ENCODE peak calls at places on chromosomes 2 and 18, in seven cellular contexts. One of them, this sample, is unnamed.

GRCh38 chr2:171545086-171545485 is 22.8 kb downstream of the CYBRD1 start:
- DNase-seq in dorsolateral prefrontal cortex: no peak
- DNase-seq in IMR-90: peak
- DNase-seq in PC-9: no peak
- DNase-seq in mammary epithelial cell: no peak
- DNase-seq in lower lobe of right lung: no peak
- DNase-seq in CD8-positive, alpha-beta T cell: no peak
- DNase-seq in this sample: no peak

GRCh38 chr2:128477891-128478290 is 159.2 kb upstream of the HS6ST1 start:
- DNase-seq in lower lobe of right lung: no peak
- DNase-seq in PC-9: no peak
- DNase-seq in mammary epithelial cell: no peak
- DNase-seq in CD8-positive, alpha-beta T cell: no peak
- DNase-seq in dorsolateral prefrontal cortex: no peak
- DNase-seq in IMR-90: no peak
- DNase-seq in this sample: no peak

GRCh38 chr18:42426496-42427015 is 471.5 kb downstream of the PIK3C3 start:
- DNase-seq in lower lobe of right lung: no peak
- DNase-seq in dorsolateral prefrontal cortex: no peak
- DNase-seq in mammary epithelial cell: no peak
- DNase-seq in IMR-90: no peak
- DNase-seq in CD8-positive, alpha-beta T cell: no peak
- DNase-seq in PC-9: no peak
- DNase-seq in this sample: no peak

GRCh38 chr2:113240915-113241911 is 37.5 kb downstream of the PAX8 start:
- DNase-seq in PC-9: peak
- DNase-seq in mammary epithelial cell: peak
- DNase-seq in lower lobe of right lung: no peak
- DNase-seq in IMR-90: peak
- DNase-seq in CD8-positive, alpha-beta T cell: no peak
- DNase-seq in dorsolateral prefrontal cortex: peak
- DNase-seq in this sample: peak

GRCh38 chr2:18611184-18611583 is 21.8 kb upstream of the NT5C1B start:
- DNase-seq in mammary epithelial cell: no peak
- DNase-seq in dorsolateral prefrontal cortex: no peak
- DNase-seq in PC-9: no peak
- DNase-seq in CD8-positive, alpha-beta T cell: no peak
- DNase-seq in IMR-90: peak
- DNase-seq in lower lobe of right lung: no peak
- DNase-seq in this sample: no peak

GRCh38 chr18:12851709-12852108 is 32.3 kb downstream of the PTPN2 start:
- DNase-seq in CD8-positive, alpha-beta T cell: no peak
- DNase-seq in lower lobe of right lung: no peak
- DNase-seq in IMR-90: peak
- DNase-seq in PC-9: no peak
- DNase-seq in mammary epithelial cell: no peak
- DNase-seq in dorsolateral prefrontal cortex: no peak
- DNase-seq in this sample: no peak

GRCh38 chr18:58793361-58793760 is 71.3 kb upstream of the ZNF532 start:
- DNase-seq in CD8-positive, alpha-beta T cell: no peak
- DNase-seq in IMR-90: peak
- DNase-seq in dorsolateral prefrontal cortex: no peak
- DNase-seq in PC-9: peak
- DNase-seq in mammary epithelial cell: peak
- DNase-seq in lower lobe of right lung: no peak
- DNase-seq in this sample: peak

GRCh38 chr2:102141915-102142828 is at the start of gene IL1R1:
- DNase-seq in IMR-90: peak
- DNase-seq in PC-9: peak
- DNase-seq in CD8-positive, alpha-beta T cell: no peak
- DNase-seq in lower lobe of right lung: peak
- DNase-seq in dorsolateral prefrontal cortex: no peak
- DNase-seq in mammary epithelial cell: peak
- DNase-seq in this sample: peak

GRCh38 chr2:11576398-11576797 is 42.6 kb downstream of the GREB1 start:
- DNase-seq in PC-9: no peak
- DNase-seq in IMR-90: no peak
- DNase-seq in CD8-positive, alpha-beta T cell: no peak
- DNase-seq in dorsolateral prefrontal cortex: no peak
- DNase-seq in mammary epithelial cell: no peak
- DNase-seq in lower lobe of right lung: no peak
- DNase-seq in this sample: no peak

GRCh38 chr2:149826471-149827125 is 239.0 kb upstream of the MMADHC start:
- DNase-seq in IMR-90: peak
- DNase-seq in CD8-positive, alpha-beta T cell: no peak
- DNase-seq in PC-9: no peak
- DNase-seq in dorsolateral prefrontal cortex: no peak
- DNase-seq in lower lobe of right lung: no peak
- DNase-seq in mammary epithelial cell: peak
- DNase-seq in this sample: no peak

GRCh38 chr2:172735646-172736418 is at the start of gene RAPGEF4:
- DNase-seq in IMR-90: no peak
- DNase-seq in mammary epithelial cell: no peak
- DNase-seq in dorsolateral prefrontal cortex: peak
- DNase-seq in CD8-positive, alpha-beta T cell: no peak
- DNase-seq in lower lobe of right lung: no peak
- DNase-seq in PC-9: peak
- DNase-seq in this sample: no peak

GRCh38 chr2:101223814-101224231 is 28.9 kb upstream of the CNOT11 start:
- DNase-seq in IMR-90: no peak
- DNase-seq in CD8-positive, alpha-beta T cell: peak
- DNase-seq in PC-9: no peak
- DNase-seq in dorsolateral prefrontal cortex: no peak
- DNase-seq in lower lobe of right lung: no peak
- DNase-seq in mammary epithelial cell: no peak
- DNase-seq in this sample: no peak

GRCh38 chr2:63842149-63843061 is 709 bp downstream of the UGP2 start:
- DNase-seq in IMR-90: peak
- DNase-seq in lower lobe of right lung: no peak
- DNase-seq in CD8-positive, alpha-beta T cell: no peak
- DNase-seq in PC-9: peak
- DNase-seq in mammary epithelial cell: peak
- DNase-seq in dorsolateral prefrontal cortex: no peak
- DNase-seq in this sample: peak

GRCh38 chr2:237315170-237315880 is 98.6 kb downstream of the COL6A3 start:
- DNase-seq in CD8-positive, alpha-beta T cell: no peak
- DNase-seq in mammary epithelial cell: no peak
- DNase-seq in lower lobe of right lung: peak
- DNase-seq in dorsolateral prefrontal cortex: peak
- DNase-seq in IMR-90: peak
- DNase-seq in PC-9: no peak
- DNase-seq in this sample: peak

GRCh38 chr2:35503738-35504160 is 851.8 kb upstream of the CRIM1 start:
- DNase-seq in IMR-90: no peak
- DNase-seq in lower lobe of right lung: no peak
- DNase-seq in dorsolateral prefrontal cortex: no peak
- DNase-seq in CD8-positive, alpha-beta T cell: no peak
- DNase-seq in mammary epithelial cell: peak
- DNase-seq in PC-9: no peak
- DNase-seq in this sample: no peak

GRCh38 chr2:209382775-209383174 is 41.1 kb upstream of the MAP2 start:
- DNase-seq in CD8-positive, alpha-beta T cell: no peak
- DNase-seq in lower lobe of right lung: no peak
- DNase-seq in dorsolateral prefrontal cortex: no peak
- DNase-seq in mammary epithelial cell: peak
- DNase-seq in PC-9: no peak
- DNase-seq in IMR-90: no peak
- DNase-seq in this sample: no peak

GRCh38 chr2:231299267-231299666 is 96.2 kb upstream of the B3GNT7 start:
- DNase-seq in dorsolateral prefrontal cortex: no peak
- DNase-seq in lower lobe of right lung: no peak
- DNase-seq in CD8-positive, alpha-beta T cell: no peak
- DNase-seq in PC-9: no peak
- DNase-seq in IMR-90: no peak
- DNase-seq in mammary epithelial cell: no peak
- DNase-seq in this sample: no peak

GRCh38 chr2:199457147-199458016 is at the start of gene SATB2:
- DNase-seq in lower lobe of right lung: peak
- DNase-seq in IMR-90: peak
- DNase-seq in PC-9: peak
- DNase-seq in mammary epithelial cell: peak
- DNase-seq in CD8-positive, alpha-beta T cell: no peak
- DNase-seq in dorsolateral prefrontal cortex: no peak
- DNase-seq in this sample: peak

DNA sequence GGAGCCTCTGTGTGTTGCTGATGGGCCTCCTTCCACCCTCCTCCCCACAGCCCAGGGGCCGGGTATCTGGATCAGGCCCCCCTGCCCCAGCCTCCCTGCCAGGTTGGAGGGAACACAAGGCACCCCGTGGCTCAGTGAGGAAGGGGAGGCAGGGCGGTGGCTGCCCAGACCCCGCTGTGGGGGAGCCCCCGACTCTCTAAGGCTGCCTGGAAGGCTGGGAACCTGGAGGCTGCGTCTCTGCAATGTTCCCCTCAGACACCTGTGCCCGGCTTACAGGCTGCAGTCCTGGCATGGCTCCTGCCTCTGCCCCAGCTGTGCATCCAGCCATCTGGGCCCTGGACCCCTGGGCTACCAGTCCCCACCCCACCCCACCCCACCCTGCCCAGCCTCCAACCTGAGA is 438 bp upstream of the MAB21L4 start:
- DNase-seq in dorsolateral prefrontal cortex: no peak
- DNase-seq in IMR-90: no peak
- DNase-seq in lower lobe of right lung: no peak
- DNase-seq in PC-9: no peak
- DNase-seq in mammary epithelial cell: no peak
- DNase-seq in CD8-positive, alpha-beta T cell: no peak
- DNase-seq in this sample: no peak
- H3K4me3 ChIP-seq in dorsolateral prefrontal cortex: no peak
- H3K4me3 ChIP-seq in IMR-90: no peak
- H3K4me3 ChIP-seq in lower lobe of right lung: peak
- H3K4me3 ChIP-seq in PC-9: peak
- H3K4me3 ChIP-seq in mammary epithelial cell: no peak
- H3K4me3 ChIP-seq in CD8-positive, alpha-beta T cell: no peak
- H3K4me3 ChIP-seq in this sample: no peak

DNA sequence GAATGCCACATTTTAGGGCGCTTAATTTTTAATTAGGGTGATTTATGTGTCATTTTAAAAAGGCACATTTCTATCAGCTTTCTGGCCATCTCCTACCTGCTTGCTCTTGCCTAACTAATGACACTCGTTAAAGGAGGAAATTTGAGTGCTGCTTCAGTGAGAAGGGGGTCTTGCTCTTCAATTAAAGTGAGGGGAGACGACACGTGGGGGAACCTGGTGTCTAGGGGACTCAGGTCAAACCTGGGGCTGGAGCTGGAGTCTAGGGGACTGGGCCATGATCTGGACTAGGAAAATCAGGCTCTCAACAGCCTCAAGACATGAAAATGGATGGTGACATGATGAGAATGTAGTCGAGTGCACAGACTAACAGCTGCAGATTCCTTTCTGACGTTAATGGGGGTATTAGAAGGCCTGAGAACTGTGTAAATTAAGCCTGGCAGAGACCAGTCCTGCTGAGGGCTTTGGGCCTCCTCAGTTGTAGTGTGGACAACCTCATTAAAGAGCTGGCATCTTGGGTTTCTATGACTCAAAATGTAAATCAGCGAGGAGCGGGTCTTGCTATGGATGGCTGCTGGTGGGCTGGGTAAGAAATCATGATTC is 221.6 kb downstream of the CLIP4 start:
- DNase-seq in mammary epithelial cell: no peak
- DNase-seq in CD8-positive, alpha-beta T cell: no peak
- DNase-seq in dorsolateral prefrontal cortex: no peak
- DNase-seq in lower lobe of right lung: no peak
- DNase-seq in IMR-90: no peak
- DNase-seq in PC-9: no peak
- DNase-seq in this sample: no peak
- TF ChIP-seq CTCF in mammary epithelial cell: no peak
- TF ChIP-seq CTCF in CD8-positive, alpha-beta T cell: no peak
- TF ChIP-seq CTCF in dorsolateral prefrontal cortex: no peak
- TF ChIP-seq CTCF in lower lobe of right lung: no peak
- TF ChIP-seq CTCF in IMR-90: no peak
- TF ChIP-seq CTCF in PC-9: no peak
- TF ChIP-seq CTCF in this sample: no peak

DNA sequence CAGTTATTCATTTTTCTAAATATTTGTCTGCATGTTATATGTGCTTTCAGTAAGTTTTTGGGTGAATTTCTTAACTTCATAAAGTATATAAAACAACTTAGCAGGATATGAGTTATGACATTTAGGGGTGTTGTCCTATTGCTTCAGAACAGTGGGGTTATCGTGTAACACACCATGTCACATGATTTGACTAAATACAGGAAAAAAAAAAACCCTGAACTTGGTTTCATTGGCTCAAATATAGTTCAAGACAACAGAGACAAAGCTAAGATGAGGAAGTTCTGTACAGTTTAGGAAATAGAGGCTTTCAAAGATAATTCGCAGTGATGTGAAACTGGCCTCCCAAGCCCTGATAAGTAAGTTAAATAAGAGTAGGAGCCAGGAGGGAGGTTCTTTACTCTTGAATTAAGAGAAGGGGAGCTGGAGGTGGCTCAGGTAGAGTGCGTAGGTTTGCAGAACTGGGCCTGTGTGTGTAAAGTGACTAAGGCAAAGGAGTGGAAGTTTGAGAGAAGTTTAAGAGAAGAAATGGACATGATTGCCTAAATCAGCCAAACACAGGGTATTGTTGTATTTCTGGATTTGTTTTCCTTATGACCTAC is 53.9 kb downstream of the LIMS1 start:
- DNase-seq in lower lobe of right lung: no peak
- DNase-seq in dorsolateral prefrontal cortex: no peak
- DNase-seq in mammary epithelial cell: peak
- DNase-seq in CD8-positive, alpha-beta T cell: no peak
- DNase-seq in IMR-90: no peak
- DNase-seq in PC-9: no peak
- DNase-seq in this sample: no peak
- H3K27ac ChIP-seq in lower lobe of right lung: peak
- H3K27ac ChIP-seq in dorsolateral prefrontal cortex: peak
- H3K27ac ChIP-seq in mammary epithelial cell: peak
- H3K27ac ChIP-seq in CD8-positive, alpha-beta T cell: no peak
- H3K27ac ChIP-seq in IMR-90: peak
- H3K27ac ChIP-seq in PC-9: no peak
- H3K27ac ChIP-seq in this sample: peak

GRCh38 chr2:45729753-45730512 is 78.5 kb downstream of the PRKCE start:
- DNase-seq in CD8-positive, alpha-beta T cell: no peak
- DNase-seq in lower lobe of right lung: no peak
- DNase-seq in IMR-90: no peak
- DNase-seq in dorsolateral prefrontal cortex: no peak
- DNase-seq in mammary epithelial cell: no peak
- DNase-seq in PC-9: no peak
- DNase-seq in this sample: peak
- H3K4me3 ChIP-seq in CD8-positive, alpha-beta T cell: no peak
- H3K4me3 ChIP-seq in lower lobe of right lung: no peak
- H3K4me3 ChIP-seq in IMR-90: no peak
- H3K4me3 ChIP-seq in dorsolateral prefrontal cortex: no peak
- H3K4me3 ChIP-seq in mammary epithelial cell: no peak
- H3K4me3 ChIP-seq in PC-9: no peak
- H3K4me3 ChIP-seq in this sample: no peak

DNA sequence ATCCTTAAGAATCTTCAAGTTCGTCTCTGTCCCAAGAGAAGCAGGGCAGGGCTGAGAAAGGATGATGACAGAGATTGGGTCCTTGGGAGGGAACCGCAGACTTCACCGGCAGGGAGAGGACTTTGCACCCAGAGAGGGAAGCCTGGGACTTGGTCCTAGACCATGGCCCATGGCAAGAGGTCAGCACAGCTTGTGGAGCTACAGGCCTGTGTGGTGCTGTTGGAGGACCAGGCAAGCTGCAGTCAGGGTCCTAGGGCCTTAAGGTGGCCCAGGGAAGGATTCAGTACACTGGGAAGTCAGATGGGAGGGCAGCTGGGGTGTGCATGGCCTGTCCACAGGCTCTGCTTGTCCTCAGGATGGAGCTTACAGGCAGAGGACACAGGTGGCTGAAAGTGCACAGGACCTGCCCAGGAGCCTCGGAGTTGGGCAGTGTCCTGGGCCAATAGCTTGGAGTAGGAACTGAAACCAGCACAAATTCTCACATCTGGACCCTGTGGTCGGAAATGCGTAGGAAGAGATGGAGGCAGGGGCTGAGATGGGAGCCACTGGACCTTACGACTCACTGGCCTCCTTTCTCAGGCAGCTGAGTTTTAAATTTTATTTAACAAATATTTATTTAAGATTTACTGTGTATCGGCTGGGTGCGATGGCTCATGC is 56.4 kb upstream of the TCF7L1 start:
- DNase-seq in IMR-90: no peak
- DNase-seq in lower lobe of right lung: no peak
- DNase-seq in CD8-positive, alpha-beta T cell: no peak
- DNase-seq in mammary epithelial cell: no peak
- DNase-seq in dorsolateral prefrontal cortex: no peak
- DNase-seq in PC-9: no peak
- DNase-seq in this sample: no peak
- TF ChIP-seq CTCF in IMR-90: no peak
- TF ChIP-seq CTCF in lower lobe of right lung: no peak
- TF ChIP-seq CTCF in CD8-positive, alpha-beta T cell: no peak
- TF ChIP-seq CTCF in mammary epithelial cell: no peak
- TF ChIP-seq CTCF in dorsolateral prefrontal cortex: no peak
- TF ChIP-seq CTCF in PC-9: no peak
- TF ChIP-seq CTCF in this sample: no peak

This sample was measured in brain microvascular endothelial cell.